ENCODE peak calls at places on chromosomes 3 and 15, in nine cellular contexts. One of them, this sample, is unnamed.

GRCh38 chr3:131221731-131222130 is 159.8 kb upstream of the NUDT16 start:
- DNase-seq in K562: no peak
- DNase-seq in PC-3: peak
- DNase-seq in hepatocyte: peak
- DNase-seq in AG04450: peak
- DNase-seq in PC-9: no peak
- DNase-seq in adrenal gland: no peak
- DNase-seq in SK-N-SH: no peak
- DNase-seq in breast epithelium: no peak
- DNase-seq in this sample: no peak

GRCh38 chr3:40120816-40121215 is 188.7 kb upstream of the EIF1B start:
- DNase-seq in K562: no peak
- DNase-seq in PC-3: peak
- DNase-seq in hepatocyte: peak
- DNase-seq in AG04450: no peak
- DNase-seq in PC-9: no peak
- DNase-seq in adrenal gland: no peak
- DNase-seq in SK-N-SH: no peak
- DNase-seq in breast epithelium: no peak
- DNase-seq in this sample: no peak

GRCh38 chr3:632571-633170 is 436.1 kb downstream of the CHL1 start:
- DNase-seq in K562: peak
- DNase-seq in PC-3: peak
- DNase-seq in hepatocyte: peak
- DNase-seq in AG04450: no peak
- DNase-seq in PC-9: peak
- DNase-seq in adrenal gland: peak
- DNase-seq in SK-N-SH: peak
- DNase-seq in breast epithelium: no peak
- DNase-seq in this sample: no peak

GRCh38 chr3:189937302-189938255 is 183.1 kb downstream of the P3H2 start:
- DNase-seq in K562: no peak
- DNase-seq in PC-3: peak
- DNase-seq in hepatocyte: no peak
- DNase-seq in AG04450: peak
- DNase-seq in PC-9: peak
- DNase-seq in adrenal gland: no peak
- DNase-seq in SK-N-SH: no peak
- DNase-seq in breast epithelium: peak
- DNase-seq in this sample: no peak

GRCh38 chr3:195546130-195546560 is 3.0 kb upstream of the PPP1R2 start:
- DNase-seq in K562: no peak
- DNase-seq in PC-3: peak
- DNase-seq in hepatocyte: no peak
- DNase-seq in AG04450: no peak
- DNase-seq in PC-9: peak
- DNase-seq in adrenal gland: peak
- DNase-seq in SK-N-SH: no peak
- DNase-seq in breast epithelium: peak
- DNase-seq in this sample: peak

GRCh38 chr15:65939901-65940617 is 70.8 kb downstream of the RAB11A start:
- DNase-seq in K562: no peak
- DNase-seq in PC-3: peak
- DNase-seq in hepatocyte: no peak
- DNase-seq in AG04450: no peak
- DNase-seq in PC-9: peak
- DNase-seq in adrenal gland: no peak
- DNase-seq in SK-N-SH: no peak
- DNase-seq in breast epithelium: no peak
- DNase-seq in this sample: no peak

GRCh38 chr15:91562698-91563097 is 290.8 kb upstream of the SLCO3A1 start:
- DNase-seq in K562: no peak
- DNase-seq in PC-3: no peak
- DNase-seq in hepatocyte: no peak
- DNase-seq in AG04450: no peak
- DNase-seq in PC-9: no peak
- DNase-seq in adrenal gland: no peak
- DNase-seq in SK-N-SH: no peak
- DNase-seq in breast epithelium: no peak
- DNase-seq in this sample: no peak

GRCh38 chr3:12892840-12893189 is 51.5 kb upstream of the RPL32 start:
- DNase-seq in K562: no peak
- DNase-seq in PC-3: no peak
- DNase-seq in hepatocyte: no peak
- DNase-seq in AG04450: no peak
- DNase-seq in PC-9: no peak
- DNase-seq in adrenal gland: no peak
- DNase-seq in SK-N-SH: no peak
- DNase-seq in breast epithelium: no peak
- DNase-seq in this sample: no peak

GRCh38 chr3:38137615-38138346 is 680 bp upstream of the MYD88 start:
- DNase-seq in K562: peak
- DNase-seq in PC-3: no peak
- DNase-seq in hepatocyte: no peak
- DNase-seq in AG04450: no peak
- DNase-seq in PC-9: no peak
- DNase-seq in adrenal gland: no peak
- DNase-seq in SK-N-SH: peak
- DNase-seq in breast epithelium: no peak
- DNase-seq in this sample: peak

GRCh38 chr3:127374626-127375010 is 86.8 kb upstream of the PRR20G start:
- DNase-seq in K562: no peak
- DNase-seq in PC-3: no peak
- DNase-seq in hepatocyte: no peak
- DNase-seq in AG04450: no peak
- DNase-seq in PC-9: no peak
- DNase-seq in adrenal gland: no peak
- DNase-seq in SK-N-SH: no peak
- DNase-seq in breast epithelium: no peak
- DNase-seq in this sample: no peak

GRCh38 chr3:127371846-127372245 is 84.0 kb upstream of the PRR20G start:
- DNase-seq in K562: no peak
- DNase-seq in PC-3: no peak
- DNase-seq in hepatocyte: no peak
- DNase-seq in AG04450: no peak
- DNase-seq in PC-9: no peak
- DNase-seq in adrenal gland: no peak
- DNase-seq in SK-N-SH: no peak
- DNase-seq in breast epithelium: no peak
- DNase-seq in this sample: no peak

GRCh38 chr3:127375151-127375937 is 87.5 kb upstream of the PRR20G start:
- DNase-seq in K562: no peak
- DNase-seq in PC-3: no peak
- DNase-seq in hepatocyte: no peak
- DNase-seq in AG04450: no peak
- DNase-seq in PC-9: no peak
- DNase-seq in adrenal gland: no peak
- DNase-seq in SK-N-SH: no peak
- DNase-seq in breast epithelium: no peak
- DNase-seq in this sample: no peak

GRCh38 chr3:127371338-127371737 is 83.5 kb upstream of the PRR20G start:
- DNase-seq in K562: no peak
- DNase-seq in PC-3: no peak
- DNase-seq in hepatocyte: no peak
- DNase-seq in AG04450: no peak
- DNase-seq in PC-9: no peak
- DNase-seq in adrenal gland: no peak
- DNase-seq in SK-N-SH: no peak
- DNase-seq in breast epithelium: no peak
- DNase-seq in this sample: no peak

GRCh38 chr3:127373701-127374625 is 86.1 kb upstream of the PRR20G start:
- DNase-seq in K562: peak
- DNase-seq in PC-3: peak
- DNase-seq in hepatocyte: no peak
- DNase-seq in AG04450: no peak
- DNase-seq in PC-9: no peak
- DNase-seq in adrenal gland: no peak
- DNase-seq in SK-N-SH: no peak
- DNase-seq in breast epithelium: no peak
- DNase-seq in this sample: no peak
- TF ChIP-seq CTCF in K562: peak
- TF ChIP-seq CTCF in PC-3: peak
- TF ChIP-seq CTCF in hepatocyte: no peak
- TF ChIP-seq CTCF in AG04450: peak
- TF ChIP-seq CTCF in PC-9: peak
- TF ChIP-seq CTCF in adrenal gland: peak
- TF ChIP-seq CTCF in SK-N-SH: peak
- TF ChIP-seq CTCF in breast epithelium: no peak
- TF ChIP-seq CTCF in this sample: no peak

GRCh38 chr3:152977356-152977755 is 142.4 kb downstream of the P2RY1 start:
- DNase-seq in K562: no peak
- DNase-seq in PC-3: no peak
- DNase-seq in hepatocyte: no peak
- DNase-seq in AG04450: no peak
- DNase-seq in PC-9: no peak
- DNase-seq in adrenal gland: no peak
- DNase-seq in SK-N-SH: no peak
- DNase-seq in breast epithelium: no peak
- DNase-seq in this sample: no peak

GRCh38 chr3:152973575-152973974 is 138.6 kb downstream of the P2RY1 start:
- DNase-seq in K562: no peak
- DNase-seq in PC-3: peak
- DNase-seq in hepatocyte: no peak
- DNase-seq in AG04450: no peak
- DNase-seq in PC-9: no peak
- DNase-seq in adrenal gland: no peak
- DNase-seq in SK-N-SH: no peak
- DNase-seq in breast epithelium: no peak
- DNase-seq in this sample: no peak

GRCh38 chr3:152976232-152976631 is 141.3 kb downstream of the P2RY1 start:
- DNase-seq in K562: peak
- DNase-seq in PC-3: no peak
- DNase-seq in hepatocyte: no peak
- DNase-seq in AG04450: no peak
- DNase-seq in PC-9: no peak
- DNase-seq in adrenal gland: no peak
- DNase-seq in SK-N-SH: no peak
- DNase-seq in breast epithelium: no peak
- DNase-seq in this sample: no peak

DNA sequence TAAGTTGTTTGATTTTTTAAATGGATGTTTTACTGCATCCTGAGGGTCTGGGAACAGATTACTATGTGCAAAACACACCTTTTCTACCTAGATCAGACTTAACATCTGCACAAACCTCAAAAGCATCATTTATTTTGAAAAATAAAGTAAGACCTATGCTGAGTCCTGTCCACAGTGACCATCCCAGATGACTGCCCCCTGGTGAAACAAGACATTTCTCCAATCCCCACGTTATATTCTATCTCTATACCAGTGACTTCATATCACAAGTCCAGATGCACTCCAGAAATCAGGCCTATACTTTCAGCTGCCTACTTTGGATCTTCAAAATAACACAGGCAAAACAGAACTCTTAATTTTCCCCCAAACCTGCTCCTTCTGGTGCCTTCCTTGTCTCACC is 143.2 kb downstream of the P2RY1 start:
- DNase-seq in K562: peak
- DNase-seq in PC-3: no peak
- DNase-seq in hepatocyte: no peak
- DNase-seq in AG04450: no peak
- DNase-seq in PC-9: no peak
- DNase-seq in adrenal gland: no peak
- DNase-seq in SK-N-SH: no peak
- DNase-seq in breast epithelium: no peak
- DNase-seq in this sample: no peak
- TF ChIP-seq CTCF in K562: peak
- TF ChIP-seq CTCF in PC-3: peak
- TF ChIP-seq CTCF in hepatocyte: no peak
- TF ChIP-seq CTCF in AG04450: no peak
- TF ChIP-seq CTCF in PC-9: no peak
- TF ChIP-seq CTCF in adrenal gland: no peak
- TF ChIP-seq CTCF in SK-N-SH: no peak
- TF ChIP-seq CTCF in breast epithelium: no peak
- TF ChIP-seq CTCF in this sample: no peak

DNA sequence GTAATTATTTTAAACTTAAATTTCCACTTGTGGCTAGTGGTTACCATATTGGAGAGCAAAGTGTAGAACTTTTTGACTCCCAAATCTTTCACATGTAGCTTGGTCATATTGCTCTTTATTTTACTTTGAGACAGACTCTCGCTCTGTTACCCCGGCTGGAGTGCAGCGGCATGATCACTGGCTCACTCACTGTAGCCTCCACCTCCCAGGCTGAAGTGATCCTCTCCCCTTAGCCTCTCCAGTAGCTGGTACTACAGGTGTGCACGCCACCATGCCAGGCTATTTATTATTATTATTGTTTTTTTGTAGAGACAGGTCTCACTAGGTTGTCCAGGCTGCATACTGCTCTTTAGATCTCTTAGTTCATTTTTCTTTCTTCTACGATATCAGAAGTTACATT is 3.9 kb downstream of the FNDC3B start:
- DNase-seq in K562: no peak
- DNase-seq in PC-3: no peak
- DNase-seq in hepatocyte: no peak
- DNase-seq in AG04450: no peak
- DNase-seq in PC-9: no peak
- DNase-seq in adrenal gland: no peak
- DNase-seq in SK-N-SH: no peak
- DNase-seq in breast epithelium: no peak
- DNase-seq in this sample: no peak
- TF ChIP-seq CTCF in K562: no peak
- TF ChIP-seq CTCF in PC-3: no peak
- TF ChIP-seq CTCF in hepatocyte: no peak
- TF ChIP-seq CTCF in AG04450: no peak
- TF ChIP-seq CTCF in PC-9: no peak
- TF ChIP-seq CTCF in adrenal gland: no peak
- TF ChIP-seq CTCF in SK-N-SH: no peak
- TF ChIP-seq CTCF in breast epithelium: no peak
- TF ChIP-seq CTCF in this sample: no peak

GRCh38 chr3:52892290-52892624 is 5.1 kb downstream of the STIMATE start:
- DNase-seq in K562: no peak
- DNase-seq in PC-3: no peak
- DNase-seq in hepatocyte: no peak
- DNase-seq in AG04450: no peak
- DNase-seq in PC-9: no peak
- DNase-seq in adrenal gland: no peak
- DNase-seq in SK-N-SH: peak
- DNase-seq in breast epithelium: no peak
- DNase-seq in this sample: no peak

GRCh38 chr3:52891615-52892081 is 5.7 kb downstream of the STIMATE start:
- DNase-seq in K562: no peak
- DNase-seq in PC-3: no peak
- DNase-seq in hepatocyte: peak
- DNase-seq in AG04450: peak
- DNase-seq in PC-9: no peak
- DNase-seq in adrenal gland: no peak
- DNase-seq in SK-N-SH: no peak
- DNase-seq in breast epithelium: no peak
- DNase-seq in this sample: no peak

GRCh38 chr3:52893723-52894122 is 3.6 kb downstream of the STIMATE start:
- DNase-seq in K562: no peak
- DNase-seq in PC-3: no peak
- DNase-seq in hepatocyte: no peak
- DNase-seq in AG04450: no peak
- DNase-seq in PC-9: no peak
- DNase-seq in adrenal gland: no peak
- DNase-seq in SK-N-SH: no peak
- DNase-seq in breast epithelium: no peak
- DNase-seq in this sample: no peak

GRCh38 chr3:52891164-52891563 is 6.2 kb downstream of the STIMATE start:
- DNase-seq in K562: no peak
- DNase-seq in PC-3: no peak
- DNase-seq in hepatocyte: no peak
- DNase-seq in AG04450: no peak
- DNase-seq in PC-9: no peak
- DNase-seq in adrenal gland: no peak
- DNase-seq in SK-N-SH: no peak
- DNase-seq in breast epithelium: no peak
- DNase-seq in this sample: no peak

GRCh38 chr3:52892625-52893311 is 4.6 kb downstream of the STIMATE start:
- DNase-seq in K562: no peak
- DNase-seq in PC-3: no peak
- DNase-seq in hepatocyte: no peak
- DNase-seq in AG04450: no peak
- DNase-seq in PC-9: no peak
- DNase-seq in adrenal gland: no peak
- DNase-seq in SK-N-SH: no peak
- DNase-seq in breast epithelium: no peak
- DNase-seq in this sample: no peak
- TF ChIP-seq CTCF in K562: peak
- TF ChIP-seq CTCF in PC-3: peak
- TF ChIP-seq CTCF in hepatocyte: peak
- TF ChIP-seq CTCF in AG04450: no peak
- TF ChIP-seq CTCF in PC-9: no peak
- TF ChIP-seq CTCF in adrenal gland: no peak
- TF ChIP-seq CTCF in SK-N-SH: peak
- TF ChIP-seq CTCF in breast epithelium: no peak
- TF ChIP-seq CTCF in this sample: no peak